ENCODE peak calls at places on chromosome 17, in ten cellular contexts. K is T follicular helper cell, D is mucosa of descending colon, U is adipocyte, R is NCI-H460, Z is left cardiac atrium, B is A673, L is mucosa of gallbladder, N is hypothalamus, E is Right ventricle myocardium superior. X is an unnamed sample.

GRCh38 chr17:9212376-9213310 is 191.3 kb downstream of the NTN1 start:
- DNase-seq in R (no peak), L (no peak), Z (no peak), E (no peak), U (no peak), K (no peak), D (peak), B (no peak), N (no peak), X (no peak)

GRCh38 chr17:34464812-34465211 is 101.8 kb upstream of the CCL1 start:
- DNase-seq in N (no peak), E (no peak), R (no peak), L (no peak), B (no peak), Z (no peak), U (no peak), K (no peak), D (no peak), X (no peak)

GRCh38 chr17:64978138-64978537 is 58.9 kb upstream of the LRRC37A3 start:
- DNase-seq in U (no peak), Z (no peak), E (no peak), D (no peak), K (no peak), N (no peak), L (no peak), R (no peak), B (no peak), X (no peak)

GRCh38 chr17:71501716-71502115 is 619.1 kb upstream of the SOX9 start:
- DNase-seq in B (no peak), N (no peak), R (no peak), L (no peak), Z (no peak), D (no peak), K (no peak), E (no peak), U (no peak), X (no peak)

GRCh38 chr17:19728114-19728495 is 11.7 kb upstream of the SLC47A2 start:
- DNase-seq in R (no peak), N (peak), K (no peak), B (no peak), Z (peak), E (peak), U (peak), L (peak), D (peak), X (no peak)

GRCh38 chr17:43365356-43365755 is 33.4 kb upstream of the ARL4D start:
- DNase-seq in R (no peak), D (no peak), L (no peak), U (peak), K (no peak), B (no peak), Z (no peak), E (no peak), N (no peak), X (no peak)

GRCh38 chr17:77571562-77571981 is 386.9 kb upstream of the TNRC6C start:
- DNase-seq in U (peak), N (no peak), R (no peak), L (no peak), D (no peak), E (no peak), Z (no peak), K (no peak), B (no peak), X (no peak)

GRCh38 chr17:28357061-28357900 is at the start of gene POLDIP2:
- DNase-seq in B (peak), K (peak), Z (peak), N (peak), L (peak), U (peak), D (peak), R (peak), E (peak), X (peak)